ENCODE peak calls at places on chromosomes 1 and 21, in eight cellular contexts. X is breast epithelium, R is thoracic aorta, K is psoas muscle, Z is heart left ventricle, H is adrenal gland, T is pancreas, P is Panc1. C is an unnamed sample.

GRCh38 chr1:5348732-5349465 is 643.3 kb downstream of the NPHP4 start:
- DNase-seq in X (no peak), R (no peak), K (no peak), Z (no peak), H (no peak), T (no peak), P (no peak), C (no peak)

GRCh38 chr1:205568135-205568468 is 63.6 kb downstream of the CDK18 start:
- DNase-seq in X (no peak), R (no peak), K (no peak), Z (no peak), H (no peak), T (no peak), P (no peak), C (no peak)

GRCh38 chr1:58249729-58250586 is 296.6 kb downstream of the OMA1 start:
- DNase-seq in X (no peak), R (no peak), K (peak; percentile 50), Z (peak; percentile 35), H (peak; percentile 6), T (peak; percentile 68), P (no peak), C (no peak)

GRCh38 chr1:64519921-64520320 is 50.0 kb downstream of the CACHD1 start:
- DNase-seq in X (no peak), R (no peak), K (no peak), Z (peak; percentile 53), H (peak; percentile 87), T (no peak), P (no peak), C (no peak)

GRCh38 chr1:234597894-234598293 is 12.1 kb downstream of the IRF2BP2 start:
- DNase-seq in X (no peak), R (no peak), K (no peak), Z (peak; percentile 46), H (peak; percentile 58), T (no peak), P (no peak), C (no peak)

GRCh38 chr1:240152611-240153297 is 61.1 kb downstream of the FMN2 start:
- DNase-seq in X (no peak), R (no peak), K (no peak), Z (no peak), H (no peak), T (no peak), P (no peak), C (no peak)

GRCh38 chr1:45356186-45356585 is 15.9 kb upstream of the MUTYH start:
- DNase-seq in X (no peak), R (no peak), K (no peak), Z (no peak), H (no peak), T (no peak), P (no peak), C (no peak)

GRCh38 chr1:246622035-246622652 is 55.9 kb downstream of the CNST start:
- DNase-seq in X (no peak), R (no peak), K (no peak), Z (no peak), H (no peak), T (no peak), P (no peak), C (no peak)

GRCh38 chr1:6287431-6287886 is 26.6 kb upstream of the GPR153 start:
- DNase-seq in X (no peak), R (no peak), K (no peak), Z (no peak), H (no peak), T (no peak), P (no peak), C (no peak)

GRCh38 chr1:209647212-209647611 is 5.0 kb downstream of the LAMB3 start:
- DNase-seq in X (no peak), R (no peak), K (no peak), Z (no peak), H (peak; percentile 47), T (no peak), P (no peak), C (no peak)

GRCh38 chr1:209651148-209651547 is 1.1 kb downstream of the LAMB3 start:
- DNase-seq in X (peak; percentile 85), R (no peak), K (peak; percentile 84), Z (peak; percentile 80), H (peak; percentile 94), T (peak; percentile 69), P (no peak), C (no peak)

GRCh38 chr1:209650454-209650853 is 1.8 kb downstream of the LAMB3 start:
- DNase-seq in X (no peak), R (no peak), K (no peak), Z (no peak), H (peak; percentile 30), T (no peak), P (no peak), C (no peak)

GRCh38 chr1:209648366-209648765 is 3.9 kb downstream of the LAMB3 start:
- DNase-seq in X (no peak), R (no peak), K (no peak), Z (no peak), H (no peak), T (no peak), P (no peak), C (no peak)

DNA sequence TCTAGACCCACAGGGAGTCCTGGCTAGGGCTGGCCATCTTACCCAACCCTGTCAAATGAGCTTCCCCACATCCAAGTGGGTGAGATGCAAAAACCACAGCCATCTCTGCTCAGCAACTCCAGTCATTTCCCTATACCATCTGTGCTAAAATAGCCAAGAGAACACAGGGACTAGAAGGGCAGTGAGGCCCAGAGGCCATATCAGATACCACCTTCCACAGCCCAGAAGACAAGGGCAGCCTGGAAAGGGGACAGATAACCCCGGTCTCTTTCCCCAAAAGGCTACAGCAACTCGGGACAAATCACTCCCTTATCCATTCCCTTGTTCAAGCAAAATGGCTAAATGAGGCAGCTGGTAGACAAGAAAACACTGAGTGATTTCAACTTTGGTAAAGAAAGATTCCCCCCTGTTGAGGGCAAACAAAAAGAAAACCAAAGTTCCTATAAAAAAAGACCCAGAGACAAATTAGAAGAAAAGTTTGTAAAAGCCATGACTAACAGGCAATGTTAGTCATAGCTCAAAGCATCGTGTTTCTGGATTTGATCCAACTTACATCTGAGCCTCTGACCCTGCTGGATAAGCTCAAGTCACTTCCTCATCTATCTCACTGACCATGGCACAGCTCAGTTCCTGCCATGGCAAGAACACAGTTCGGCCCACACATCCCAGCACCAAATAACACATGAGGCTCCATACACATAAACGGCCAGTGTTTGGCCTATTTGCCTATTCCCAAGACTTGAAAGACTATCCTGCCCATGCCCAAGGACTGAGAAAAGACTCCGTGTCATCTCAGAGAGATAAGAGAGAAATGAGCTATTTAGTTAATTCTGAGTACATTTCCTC is 3.1 kb downstream of the LAMB3 start:
- DNase-seq in X (no peak), R (no peak), K (no peak), Z (no peak), H (peak; percentile 76), T (no peak), P (peak; percentile 55), C (peak; percentile 90)
- H3K4me3 ChIP-seq in X (no peak overlapping the region), R (peak overlapping the region; percentile 28), K (no peak overlapping the region), Z (no peak overlapping the region), H (no peak overlapping the region), T (no peak overlapping the region), P (no peak overlapping the region), C (no peak overlapping the region)

GRCh38 chr1:43946244-43947060 is at the start of gene IPO13:
- DNase-seq in X (peak; percentile 93), R (peak; percentile 78), K (peak; percentile 99), Z (peak; percentile 96), H (peak; percentile 96), T (peak; percentile 98), P (peak; percentile 83), C (peak; percentile 84)

GRCh38 chr1:43947061-43947889 is 525 bp downstream of the IPO13 start:
- DNase-seq in X (no peak), R (no peak), K (peak; percentile 89), Z (peak; percentile 70), H (no peak), T (no peak), P (no peak), C (no peak)

GRCh38 chr1:43947890-43948437 is 1.2 kb downstream of the IPO13 start:
- DNase-seq in X (no peak), R (no peak), K (no peak), Z (no peak), H (peak; percentile 30), T (no peak), P (no peak), C (no peak)

GRCh38 chr1:43944860-43945259 is 1.9 kb upstream of the IPO13 start:
- DNase-seq in X (no peak), R (no peak), K (no peak), Z (no peak), H (no peak), T (no peak), P (no peak), C (no peak)

GRCh38 chr1:43945898-43946243 is 879 bp upstream of the IPO13 start:
- DNase-seq in X (no peak), R (no peak), K (no peak), Z (no peak), H (peak; percentile 23), T (no peak), P (no peak), C (no peak)
- H3K27ac ChIP-seq in X (peak overlapping the region; percentile 99), R (peak overlapping the region; percentile 93), K (peak overlapping the region; percentile 99), Z (peak overlapping the region; percentile 98), H (peak overlapping the region; percentile 98), T (peak overlapping the region; percentile 98), P (peak overlapping the region; percentile 96), C (no peak overlapping the region)

DNA sequence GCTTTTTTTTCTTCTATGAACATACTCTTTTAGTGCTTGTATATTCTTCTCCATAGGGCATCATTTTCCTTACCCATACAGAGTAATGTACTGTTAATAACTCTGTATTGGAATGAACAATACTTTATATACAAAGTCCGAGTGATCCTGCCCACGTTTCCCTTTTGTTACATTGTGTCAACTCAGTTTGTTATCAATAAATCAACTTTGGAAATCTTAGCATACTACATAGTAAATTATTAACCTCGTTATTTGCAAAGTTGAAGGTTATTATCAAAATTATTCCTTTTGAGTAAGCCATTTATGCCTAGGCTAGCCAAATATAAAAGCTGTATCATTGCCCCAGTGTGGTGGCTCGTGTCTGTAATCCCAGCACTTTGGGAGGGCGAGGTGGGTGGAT is 937.4 kb upstream of the TMPRSS15 start:
- DNase-seq in X (no peak), R (no peak), K (no peak), Z (no peak), H (no peak), T (no peak), P (no peak), C (no peak)
- TF ChIP-seq CTCF in X (no peak), R (no peak), K (no peak), Z (no peak), H (no peak), T (no peak), P (no peak), C (no peak)

DNA sequence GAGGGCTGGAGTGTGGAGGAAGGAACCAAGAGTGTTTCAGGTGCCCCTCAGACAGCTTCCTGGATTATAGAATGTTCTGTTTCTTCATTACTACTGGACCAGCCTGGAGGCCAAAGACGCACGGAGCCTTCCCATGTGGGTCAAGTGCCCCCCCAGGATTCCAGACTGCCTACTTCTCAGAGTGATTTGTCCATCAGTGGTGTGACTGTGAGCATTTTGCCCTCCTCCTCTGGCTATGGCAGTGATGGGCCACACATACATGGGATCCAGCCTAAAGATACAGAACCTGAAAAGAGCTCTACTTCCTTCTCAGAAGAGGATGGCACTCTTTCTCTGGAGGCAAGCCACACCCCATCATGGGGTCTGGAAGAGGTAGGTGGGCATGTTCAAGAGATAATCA is 64.9 kb downstream of the MACF1 start:
- DNase-seq in X (no peak), R (no peak), K (no peak), Z (no peak), H (no peak), T (no peak), P (no peak), C (no peak)
- H3K4me3 ChIP-seq in X (no peak overlapping the region), R (peak overlapping the region; percentile 72), K (no peak overlapping the region), Z (no peak overlapping the region), H (no peak overlapping the region), T (no peak overlapping the region), P (no peak overlapping the region), C (peak overlapping the region; percentile 51)

C was measured in AG04450.